ENCODE peak calls at places on chromosomes 11 and 22, in four cellular contexts. Q, M, B and F are unnamed samples.

GRCh38 chr11:36296925-36297604 is 977 bp downstream of the PRR5L start:
- DNase-seq in M (no peak), B (no peak), Q (no peak), F (no peak)

GRCh38 chr11:44036811-44037657 is 10.7 kb upstream of the ACCSL start:
- DNase-seq in Q (peak), B (peak), M (peak), F (peak)

GRCh38 chr11:73386026-73386425 is 9.8 kb downstream of the RELT start:
- DNase-seq in B (peak), M (no peak), Q (no peak), F (no peak)

GRCh38 chr11:73614591-73614990 is 16.7 kb upstream of the FAM168A start:
- DNase-seq in Q (no peak), M (no peak), B (no peak), F (no peak)

GRCh38 chr11:130525307-130525706 is 76.9 kb downstream of the ADAMTS15 start:
- DNase-seq in M (no peak), B (no peak), Q (no peak), F (no peak)

GRCh38 chr11:62139526-62140301 is 15.9 kb downstream of the INCENP start:
- DNase-seq in B (peak), M (no peak), Q (peak), F (no peak)

GRCh38 chr11:88250566-88251080 is 75.4 kb upstream of the RAB38 start:
- DNase-seq in M (no peak), B (no peak), Q (no peak), F (no peak)

GRCh38 chr11:126339866-126340434 is 15.5 kb upstream of the ST3GAL4 start:
- DNase-seq in M (no peak), B (no peak), Q (peak), F (peak)

GRCh38 chr11:2420502-2421225 is 20.1 kb downstream of the TSSC4 start:
- DNase-seq in M (peak), Q (peak), B (peak), F (peak)

GRCh38 chr11:120280566-120281160 is 40.7 kb downstream of the POU2F3 start:
- DNase-seq in B (no peak), Q (no peak), M (peak), F (peak)

GRCh38 chr11:3044004-3044403 is 13.2 kb downstream of the CARS1 start:
- DNase-seq in Q (no peak), B (no peak), M (no peak), F (no peak)

GRCh38 chr11:27388869-27389268 is 25.9 kb upstream of the CCDC34 start:
- DNase-seq in B (no peak), Q (no peak), M (no peak), F (no peak)

GRCh38 chr11:109421981-109422590 is at the start of gene C11orf87:
- DNase-seq in Q (peak), M (no peak), B (no peak), F (no peak)

GRCh38 chr11:21472256-21472655 is 720.6 kb upstream of the ANO5 start:
- DNase-seq in Q (no peak), M (no peak), B (no peak), F (no peak)

GRCh38 chr11:117588166-117588810 is 208.7 kb downstream of the DSCAML1 start:
- DNase-seq in Q (no peak), B (no peak), M (no peak), F (peak)

GRCh38 chr11:84398017-84398626 is 1112.0 kb upstream of the CCDC90B start:
- DNase-seq in M (peak), B (no peak), Q (peak), F (peak)

GRCh38 chr11:122784325-122785155 is 53.8 kb upstream of the CRTAM start:
- DNase-seq in B (no peak), Q (peak), M (no peak), F (no peak)

GRCh38 chr11:62340269-62340901 is 3.1 kb downstream of the ASRGL1 start:
- DNase-seq in B (peak), M (peak), Q (peak), F (peak)

GRCh38 chr11:118744001-118744400 is 47.0 kb downstream of the DDX6 start:
- DNase-seq in B (no peak), Q (no peak), M (no peak), F (no peak)

GRCh38 chr22:41603873-41604332 is 14.3 kb upstream of the PMM1 start:
- DNase-seq in M (no peak), B (peak), Q (no peak), F (no peak)

GRCh38 chr22:36386351-36386899 is 1.3 kb downstream of the MYH9 start:
- DNase-seq in M (no peak), B (peak), Q (peak), F (peak)
- TF ChIP-seq POLR2A in M (no peak), B (peak), Q (peak), F (peak)

GRCh38 chr11:100578966-100579365 is 108.1 kb upstream of the ARHGAP42 start:
- DNase-seq in M (no peak), Q (no peak), B (no peak), F (no peak)

GRCh38 chr11:100576044-100577021 is 110.8 kb upstream of the ARHGAP42 start:
- DNase-seq in Q (no peak), M (peak), B (no peak), F (peak)

GRCh38 chr11:100574894-100575769 is 112.0 kb upstream of the ARHGAP42 start:
- DNase-seq in Q (no peak), B (no peak), M (peak), F (no peak)

GRCh38 chr11:100573911-100574513 is 113.1 kb upstream of the ARHGAP42 start:
- DNase-seq in M (no peak), B (no peak), Q (no peak), F (no peak)
- H3K27ac ChIP-seq in M (no peak), B (no peak), Q (no peak), F (no peak)

DNA sequence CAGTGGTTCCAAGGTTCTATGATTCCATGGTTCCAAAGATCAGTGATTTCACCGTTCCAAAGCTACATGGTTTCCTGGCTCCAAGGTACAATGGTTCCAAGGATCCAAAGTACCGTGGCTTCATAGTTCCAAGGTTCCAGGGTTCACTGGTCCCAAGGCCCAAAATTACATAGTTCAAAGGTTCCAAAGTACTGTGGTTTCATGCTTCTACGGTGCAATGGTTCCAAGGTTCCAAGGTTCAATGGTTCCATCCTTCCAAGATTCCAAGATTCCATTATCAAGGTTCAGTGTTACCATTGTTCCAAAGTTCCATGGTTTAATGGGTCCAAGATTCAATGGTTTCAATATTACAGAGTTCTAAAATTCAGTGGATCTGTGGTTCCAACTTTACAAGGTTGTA is 43.0 kb upstream of the SEPTIN5 start:
- DNase-seq in B (no peak), M (no peak), Q (no peak), F (no peak)
- TF ChIP-seq POLR2A in B (no peak), M (no peak), Q (no peak), F (no peak)

DNA sequence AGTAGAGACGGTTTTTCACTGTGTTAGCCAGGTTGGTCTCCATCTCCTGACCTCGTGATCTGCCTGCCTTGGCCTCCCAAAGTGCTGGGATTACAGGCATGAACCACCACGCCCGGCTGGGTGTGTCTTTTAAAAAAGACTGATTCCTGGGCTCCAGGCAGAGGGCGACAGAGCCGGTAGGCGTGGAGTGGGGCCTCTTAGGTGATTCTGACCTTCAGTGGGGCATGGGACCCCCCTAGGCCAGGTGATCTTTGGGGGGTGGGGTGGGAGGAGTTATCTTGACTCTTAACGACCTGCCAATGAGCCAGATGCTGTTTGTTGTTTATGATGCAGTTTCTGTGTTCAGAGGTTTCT is 12.9 kb upstream of the SORL1-AS1 start:
- DNase-seq in Q (no peak), B (no peak), M (no peak), F (no peak)
- H3K27ac ChIP-seq in Q (no peak), B (peak), M (no peak), F (peak)

DNA sequence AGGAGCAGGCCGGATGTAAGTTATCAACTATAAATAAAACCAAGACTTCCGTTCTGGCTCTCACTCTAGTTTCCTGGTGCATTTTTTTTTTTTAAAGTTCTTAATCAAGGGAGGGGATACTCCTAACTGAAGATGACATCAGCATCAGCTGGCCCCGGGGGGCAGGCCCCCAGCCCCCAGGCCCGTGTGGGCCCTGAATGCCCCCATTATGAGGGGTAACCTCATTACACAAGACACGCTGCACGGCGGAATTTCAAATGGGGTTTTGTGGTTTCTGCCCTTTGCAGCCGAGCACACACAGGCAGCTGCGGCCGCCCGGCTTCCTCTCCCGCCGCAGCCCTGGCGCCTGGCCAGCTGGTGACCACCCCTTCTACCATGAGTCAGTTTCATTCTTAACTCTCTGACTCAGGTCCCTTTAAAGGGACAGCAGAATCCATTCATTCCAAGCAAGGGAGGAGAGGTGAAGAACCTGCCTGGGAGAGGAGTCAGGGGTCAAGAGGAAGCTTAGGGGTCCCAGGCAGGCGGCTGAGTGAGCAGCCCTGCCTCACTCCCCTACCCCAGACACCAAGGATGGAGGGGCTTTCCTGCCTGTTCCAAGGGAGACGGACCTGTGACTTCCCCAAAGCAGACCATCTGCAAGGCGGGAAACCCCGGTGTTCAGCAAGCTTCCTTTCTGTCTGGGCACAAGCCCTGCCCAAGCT is 3.4 kb downstream of the MYEOV start:
- DNase-seq in Q (peak), M (peak), B (peak), F (peak)
- TF ChIP-seq POLR2A in Q (peak), M (no peak), B (peak), F (no peak)